ENCODE peak calls at places on chromosomes 2 and 18, in ten cellular contexts. E is CD8-positive, alpha-beta T cell; O is CD4-positive, CD25-positive, alpha-beta regulatory T cell; Y is HTR-8/SVneo; H is stimulated activated CD4-positive, alpha-beta T cell treated with anti-CD3 and anti-CD28 coated beads, Interleukin-1b, Interleukin-23, amount 100 ng/mL, for 24 hours; Q is endothelial cell; W is NB4; G is CD8-positive, alpha-beta memory T cell; S is activated T-cell treated with anti-CD3 and anti-CD28 coated beads for 48 hours; C is lower lobe of right lung. K is an unnamed sample.

GRCh38 chr18:79871481-79872091 is 73.8 kb downstream of the KCNG2 start:
- DNase-seq in E (no peak), O (no peak), Y (no peak), H (no peak), Q (no peak), W (no peak), G (no peak), S (no peak), C (no peak), K (no peak)

GRCh38 chr2:233419626-233420431 is 65.5 kb downstream of the DGKD start:
- DNase-seq in E (peak), O (peak), Y (no peak), H (no peak), Q (no peak), W (no peak), G (peak), S (no peak), C (no peak), K (no peak)

GRCh38 chr2:240400319-240401161 is 34.9 kb upstream of the GPC1 start:
- DNase-seq in E (peak), O (no peak), Y (no peak), H (no peak), Q (peak), W (no peak), G (no peak), S (no peak), C (peak), K (no peak)

GRCh38 chr2:130355578-130356431 is at the start of gene PTPN18:
- DNase-seq in E (peak), O (peak), Y (peak), H (peak), Q (peak), W (peak), G (peak), S (peak), C (peak), K (peak)

GRCh38 chr2:126979604-126980003 is 80.9 kb downstream of the TEX51 start:
- DNase-seq in E (no peak), O (no peak), Y (no peak), H (no peak), Q (no peak), W (no peak), G (no peak), S (no peak), C (no peak), K (no peak)

GRCh38 chr2:150142561-150142960 is 344.9 kb downstream of the RND3 start:
- DNase-seq in E (no peak), O (no peak), Y (no peak), H (no peak), Q (no peak), W (no peak), G (no peak), S (no peak), C (no peak), K (no peak)

GRCh38 chr2:239020541-239021041 is 172.7 kb downstream of the TWIST2 start:
- DNase-seq in E (no peak), O (no peak), Y (no peak), H (no peak), Q (no peak), W (no peak), G (no peak), S (no peak), C (no peak), K (no peak)

GRCh38 chr18:4557502-4557901 is 102.4 kb upstream of the DLGAP1 start:
- DNase-seq in E (no peak), O (no peak), Y (no peak), H (no peak), Q (no peak), W (no peak), G (no peak), S (no peak), C (no peak), K (no peak)

GRCh38 chr2:172350844-172351480 is 76.4 kb upstream of the ITGA6 start:
- DNase-seq in E (no peak), O (no peak), Y (no peak), H (no peak), Q (no peak), W (peak), G (no peak), S (no peak), C (peak), K (no peak)

GRCh38 chr18:68667121-68667520 is 47.8 kb downstream of the TMX3 start:
- DNase-seq in E (no peak), O (no peak), Y (no peak), H (no peak), Q (no peak), W (no peak), G (no peak), S (no peak), C (no peak), K (no peak)

GRCh38 chr2:8939486-8940114 is 63.9 kb downstream of the MBOAT2 start:
- DNase-seq in E (no peak), O (no peak), Y (no peak), H (no peak), Q (no peak), W (no peak), G (no peak), S (no peak), C (no peak), K (no peak)

GRCh38 chr2:207248702-207249355 is 83.1 kb upstream of the KLF7 start:
- DNase-seq in E (no peak), O (no peak), Y (no peak), H (no peak), Q (no peak), W (no peak), G (no peak), S (no peak), C (no peak), K (no peak)

GRCh38 chr2:127193948-127194267 is 26.2 kb downstream of the CYP27C1 start:
- DNase-seq in E (no peak), O (no peak), Y (no peak), H (no peak), Q (no peak), W (no peak), G (no peak), S (no peak), C (no peak), K (no peak)

GRCh38 chr2:235223011-235223410 is 270.8 kb upstream of the AGAP1 start:
- DNase-seq in E (no peak), O (no peak), Y (no peak), H (no peak), Q (no peak), W (no peak), G (no peak), S (no peak), C (no peak), K (no peak)